ENCODE peak calls at places on chromosomes 12 and 14, in four cellular contexts. F is lung, T is cardiac muscle cell, C is left lung. U is an unnamed sample.

GRCh38 chr14:58572092-58572853 is 65.5 kb upstream of the DACT1 start:
- DNase-seq in F (no peak), C (no peak), T (peak), U (no peak)

GRCh38 chr12:81588609-81589008 is 170.5 kb downstream of the PPFIA2 start:
- DNase-seq in F (no peak), C (no peak), T (no peak), U (no peak)

GRCh38 chr12:121494093-121494787 is 86.6 kb downstream of the KDM2B start:
- DNase-seq in F (peak), C (peak), T (peak), U (no peak)

GRCh38 chr14:85817430-85817829 is 287.5 kb downstream of the FLRT2 start:
- DNase-seq in T (no peak), C (no peak), F (no peak), U (no peak)

GRCh38 chr14:33386140-33386539 is 447.5 kb downstream of the NPAS3 start:
- DNase-seq in F (no peak), T (no peak), C (no peak), U (no peak)

GRCh38 chr14:81449576-81449975 is 49.5 kb upstream of the STON2 start:
- DNase-seq in F (no peak), C (no peak), T (no peak), U (no peak)

GRCh38 chr12:45434094-45434493 is 218.2 kb downstream of the ANO6 start:
- DNase-seq in T (no peak), C (no peak), F (no peak), U (no peak)

GRCh38 chr12:82225871-82226270 is 132.3 kb downstream of the CCDC59 start:
- DNase-seq in C (no peak), T (no peak), F (no peak), U (no peak)

GRCh38 chr12:131921866-131922769 is 7.0 kb upstream of the PUS1 start:
- DNase-seq in T (no peak), C (peak), F (no peak), U (no peak)

GRCh38 chr12:102833687-102834435 is 83.2 kb downstream of the PAH start:
- DNase-seq in T (peak), C (no peak), F (no peak), U (no peak)

GRCh38 chr14:22819191-22819988 is 4.2 kb upstream of the SLC7A7 start:
- DNase-seq in T (no peak), C (no peak), F (no peak), U (no peak)

GRCh38 chr12:16325426-16325825 is 22.0 kb upstream of the MGST1 start:
- DNase-seq in F (no peak), C (no peak), T (no peak), U (no peak)

GRCh38 chr12:128823216-128823915 is 392 bp downstream of the SLC15A4 start:
- DNase-seq in T (peak), F (peak), C (peak), U (no peak)

GRCh38 chr14:72812292-72812851 is 81.5 kb downstream of the DPF3 start:
- DNase-seq in F (peak), T (peak), C (no peak), U (no peak)

GRCh38 chr12:59668678-59669077 is 72.8 kb downstream of the SLC16A7 start:
- DNase-seq in T (no peak), F (no peak), C (no peak), U (no peak)

GRCh38 chr12:3236345-3237153 is 159.4 kb downstream of the TSPAN9 start:
- DNase-seq in T (peak), F (no peak), C (peak), U (no peak)

GRCh38 chr12:27333311-27334009 is 824 bp downstream of the BMAL2 start:
- DNase-seq in C (peak), F (no peak), T (peak), U (no peak)

GRCh38 chr14:36514278-36515104 is 5.5 kb downstream of the NKX2-1 start:
- DNase-seq in F (peak), C (peak), T (no peak), U (no peak)

GRCh38 chr12:44618960-44619359 is 257.2 kb downstream of the NELL2 start:
- DNase-seq in F (no peak), T (no peak), C (no peak), U (no peak)

GRCh38 chr12:46916796-46917419 is 91.1 kb upstream of the SLC38A4 start:
- DNase-seq in F (no peak), C (no peak), T (no peak), U (no peak)

GRCh38 chr12:131852551-131853299 is 24.5 kb downstream of the MMP17 start:
- DNase-seq in F (no peak), T (no peak), C (peak), U (no peak)

GRCh38 chr12:123502163-123502562 is 31.4 kb downstream of the RILPL1 start:
- DNase-seq in F (no peak), T (no peak), C (no peak), U (no peak)

GRCh38 chr12:68222336-68222735 is 3.3 kb downstream of the IL26 start:
- DNase-seq in C (no peak), F (no peak), T (no peak), U (no peak)

GRCh38 chr12:4269279-4269991 is 4.1 kb upstream of the CCND2 start:
- DNase-seq in F (peak), T (peak), C (peak), U (no peak)

GRCh38 chr14:61581955-61582615 is 113.2 kb upstream of the HIF1A start:
- DNase-seq in T (no peak), C (no peak), F (no peak), U (peak)

GRCh38 chr14:78805586-78805985 is 635.4 kb downstream of the NRXN3 start:
- DNase-seq in C (no peak), T (no peak), F (no peak), U (no peak)

GRCh38 chr12:26286186-26286585 is 90.8 kb downstream of the SSPN start:
- DNase-seq in F (no peak), T (no peak), C (no peak), U (no peak)

GRCh38 chr14:26190644-26191043 is 407.2 kb downstream of the NOVA1 start:
- DNase-seq in C (no peak), F (no peak), T (no peak), U (no peak)

GRCh38 chr12:110585231-110585799 is 2.2 kb upstream of the PPTC7 start:
- DNase-seq in F (peak), T (peak), C (no peak), U (no peak)

GRCh38 chr14:32350020-32350419 is 20.9 kb downstream of the AKAP6 start:
- DNase-seq in T (no peak), C (no peak), F (no peak), U (no peak)

GRCh38 chr12:12684375-12685106 is 11.4 kb downstream of the GPR19 start:
- DNase-seq in C (no peak), F (no peak), T (peak), U (no peak)

GRCh38 chr12:132140501-132140900 is 3.6 kb downstream of the DDX51 start:
- DNase-seq in F (no peak), T (no peak), C (peak), U (no peak)

GRCh38 chr12:111445311-111446043 is 39.8 kb downstream of the SH2B3 start:
- DNase-seq in F (no peak), T (no peak), C (no peak), U (peak)

GRCh38 chr14:35355981-35356839 is 48.3 kb downstream of the NFKBIA start:
- DNase-seq in F (peak), T (no peak), C (no peak), U (no peak)

GRCh38 chr12:753401-754237 is 1.2 kb downstream of the WNK1 start:
- DNase-seq in C (peak), T (peak), F (peak), U (peak)

GRCh38 chr14:77406718-77407117 is 16.6 kb downstream of the NOXRED1 start:
- DNase-seq in T (no peak), F (no peak), C (no peak), U (no peak)
- H3K4me3 ChIP-seq in T (no peak), F (no peak), C (no peak), U (no peak)

DNA sequence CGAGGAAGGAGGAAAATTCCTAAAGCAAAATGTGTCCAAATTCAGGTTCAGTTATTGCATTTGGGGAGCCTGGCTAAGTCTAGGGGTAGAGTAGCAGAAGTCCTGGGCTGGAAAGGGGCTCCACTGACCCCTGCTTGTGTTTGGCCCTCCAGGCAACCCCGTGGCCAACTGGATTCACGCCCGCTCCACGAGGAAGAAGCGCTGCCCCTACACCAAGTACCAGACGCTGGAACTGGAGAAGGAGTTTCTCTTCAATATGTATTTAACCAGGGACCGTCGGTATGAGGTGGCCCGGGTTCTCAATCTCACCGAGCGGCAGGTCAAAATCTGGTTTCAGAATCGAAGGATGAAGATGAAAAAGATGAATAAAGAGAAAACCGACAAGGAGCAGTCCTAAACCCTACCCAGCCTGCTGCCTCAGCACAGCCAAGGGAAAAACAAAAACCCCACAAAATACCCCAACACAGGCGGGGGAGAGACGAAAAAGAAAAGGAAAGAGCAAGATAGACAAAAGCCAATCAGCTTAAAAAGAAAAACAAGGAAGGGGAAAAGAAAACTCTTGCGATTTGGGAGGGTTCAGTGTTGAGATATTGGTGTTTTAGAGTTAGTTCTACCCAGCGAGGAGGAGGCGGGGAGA is 2.4 kb downstream of the HOXC9 start:
- DNase-seq in T (no peak), C (no peak), F (no peak), U (no peak)
- H3K4me3 ChIP-seq in T (no peak), C (no peak), F (no peak), U (no peak)

DNA sequence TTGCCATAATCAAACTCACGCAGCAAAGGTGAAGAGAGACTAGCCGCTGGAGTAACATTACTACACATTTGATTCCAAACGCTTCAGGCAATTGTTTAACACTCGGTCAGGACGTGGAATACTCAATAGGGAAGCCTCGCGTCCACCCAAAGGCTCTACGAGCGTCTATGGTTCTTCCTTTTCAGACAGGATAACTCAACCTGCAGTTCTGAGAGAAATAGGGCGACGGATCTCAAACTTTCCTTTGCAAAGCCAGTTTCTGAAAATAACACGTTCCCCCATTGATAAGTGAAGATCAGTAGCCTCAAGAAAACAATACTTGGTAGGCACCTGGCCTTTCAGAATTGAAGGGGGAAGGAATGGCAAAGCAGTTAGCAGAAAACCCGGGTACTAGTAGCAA is 70.1 kb upstream of the USP15 start:
- DNase-seq in F (no peak), C (no peak), T (peak), U (no peak)
- H3K4me3 ChIP-seq in F (no peak), C (no peak), T (no peak), U (peak)

DNA sequence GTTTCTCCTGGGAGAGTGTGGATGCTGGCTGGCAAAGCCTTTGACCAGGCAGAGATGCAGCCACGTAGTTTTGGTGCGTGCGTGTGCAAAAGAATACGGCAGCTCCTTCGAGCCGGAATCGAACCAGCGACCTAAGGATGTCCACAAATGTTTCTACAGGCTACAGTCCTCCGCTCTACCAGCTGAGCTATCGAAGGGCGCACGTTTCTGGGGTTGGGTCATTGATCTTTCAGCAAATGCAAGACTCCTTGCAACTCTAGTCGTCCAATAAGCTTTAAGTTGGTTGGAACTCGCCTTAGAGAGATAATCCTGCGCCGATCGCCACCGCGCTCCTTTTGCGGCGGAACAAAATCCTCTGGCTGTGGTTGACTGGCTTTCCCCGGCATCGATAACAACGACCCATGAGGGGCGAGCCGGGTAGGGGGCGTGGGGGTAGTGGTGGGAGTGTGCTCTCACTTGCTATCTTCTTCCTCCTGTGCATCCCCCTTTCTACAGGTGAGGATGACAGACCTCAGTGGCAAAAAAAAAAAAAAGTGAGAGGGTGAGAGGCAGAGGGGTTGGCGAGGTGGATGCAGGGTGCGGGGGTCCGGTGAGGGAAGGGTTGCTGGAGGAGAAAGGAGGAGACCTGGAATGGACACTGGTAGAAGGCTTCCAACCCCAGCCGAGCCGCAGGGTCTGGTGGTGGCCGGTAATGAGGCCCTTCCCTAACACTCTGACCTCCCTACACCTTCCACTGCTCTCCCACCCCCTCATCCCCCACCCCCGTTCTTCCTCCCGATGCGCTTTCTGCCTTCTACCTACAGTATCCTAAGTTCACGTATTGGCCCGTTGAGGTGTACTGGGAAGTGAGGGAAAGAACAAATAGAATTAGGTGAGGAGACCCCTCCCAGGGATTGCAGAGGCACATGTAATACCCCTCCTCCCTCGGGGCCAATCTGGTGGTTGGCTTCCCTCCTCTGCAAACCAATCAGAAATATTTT is 11.8 kb upstream of the OR6S1 start:
- DNase-seq in T (peak), F (no peak), C (peak), U (no peak)
- H3K4me3 ChIP-seq in T (peak), F (no peak), C (no peak), U (no peak)

DNA sequence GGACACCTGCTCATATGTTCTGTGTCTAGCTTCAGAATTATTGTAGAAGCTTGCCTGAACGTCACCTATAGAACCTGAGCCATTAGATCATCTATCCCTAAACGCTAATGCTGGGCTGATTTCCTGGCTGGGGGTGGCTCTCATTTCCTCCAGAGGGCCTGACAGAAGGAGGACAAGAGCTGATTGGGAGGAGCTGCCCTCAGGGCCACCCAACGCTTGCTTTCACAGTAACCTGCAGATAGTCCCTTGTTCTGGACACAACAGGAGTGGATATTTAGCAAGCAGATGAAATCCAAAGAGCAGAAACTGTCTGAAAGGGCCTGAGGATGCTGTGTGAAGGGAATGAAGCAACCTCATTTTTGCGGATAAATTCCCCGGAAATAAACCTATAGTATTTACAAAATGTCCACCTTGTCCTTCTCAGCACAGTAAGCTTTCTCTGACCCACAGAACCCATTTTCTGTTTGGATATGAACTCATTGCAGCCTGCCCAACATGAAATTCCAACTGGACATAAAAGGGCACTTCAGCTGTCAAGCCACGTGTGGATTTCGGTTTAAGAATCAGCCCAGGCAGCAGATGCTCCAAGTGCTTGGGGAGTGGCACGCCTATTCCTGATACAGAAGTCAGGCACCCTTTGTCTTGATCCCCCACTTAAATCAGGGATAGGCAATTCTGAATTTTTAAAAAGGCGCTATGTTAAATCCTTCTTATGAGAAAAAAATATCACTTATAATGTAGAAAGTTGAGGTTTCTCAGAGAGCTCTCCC is 32.8 kb upstream of the TUBA1C start:
- DNase-seq in C (no peak), T (peak), F (no peak), U (no peak)
- H3K4me3 ChIP-seq in C (no peak), T (no peak), F (no peak), U (no peak)

DNA sequence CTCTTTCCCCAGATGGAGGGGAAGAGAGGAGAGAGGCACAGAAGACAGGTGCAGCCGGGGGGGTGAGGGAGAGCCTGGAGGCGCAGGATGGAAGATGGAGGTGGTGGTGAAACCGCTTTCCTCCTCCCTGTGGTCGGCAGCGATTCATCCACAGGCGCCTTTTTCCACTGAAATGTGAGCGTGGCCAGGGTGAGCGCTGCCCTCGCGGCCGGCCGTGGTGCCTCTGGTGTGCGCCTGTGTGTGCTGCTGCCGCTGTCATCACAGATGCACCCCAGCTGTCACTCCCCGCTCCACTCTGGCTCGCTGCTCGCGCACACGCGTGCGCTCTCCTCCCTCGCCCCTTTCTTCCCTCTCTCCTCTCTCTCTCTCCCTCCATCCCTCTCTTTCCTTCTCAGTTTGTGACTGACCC is at the start of gene LRTM2:
- DNase-seq in T (no peak), C (no peak), F (no peak), U (no peak)
- H3K4me3 ChIP-seq in T (no peak), C (no peak), F (no peak), U (no peak)

GRCh38 chr14:100158566-100159106 is 809 bp downstream of the DEGS2 start:
- DNase-seq in C (peak), F (no peak), T (no peak), U (no peak)
- H3K4me3 ChIP-seq in C (peak), F (no peak), T (no peak), U (peak)

DNA sequence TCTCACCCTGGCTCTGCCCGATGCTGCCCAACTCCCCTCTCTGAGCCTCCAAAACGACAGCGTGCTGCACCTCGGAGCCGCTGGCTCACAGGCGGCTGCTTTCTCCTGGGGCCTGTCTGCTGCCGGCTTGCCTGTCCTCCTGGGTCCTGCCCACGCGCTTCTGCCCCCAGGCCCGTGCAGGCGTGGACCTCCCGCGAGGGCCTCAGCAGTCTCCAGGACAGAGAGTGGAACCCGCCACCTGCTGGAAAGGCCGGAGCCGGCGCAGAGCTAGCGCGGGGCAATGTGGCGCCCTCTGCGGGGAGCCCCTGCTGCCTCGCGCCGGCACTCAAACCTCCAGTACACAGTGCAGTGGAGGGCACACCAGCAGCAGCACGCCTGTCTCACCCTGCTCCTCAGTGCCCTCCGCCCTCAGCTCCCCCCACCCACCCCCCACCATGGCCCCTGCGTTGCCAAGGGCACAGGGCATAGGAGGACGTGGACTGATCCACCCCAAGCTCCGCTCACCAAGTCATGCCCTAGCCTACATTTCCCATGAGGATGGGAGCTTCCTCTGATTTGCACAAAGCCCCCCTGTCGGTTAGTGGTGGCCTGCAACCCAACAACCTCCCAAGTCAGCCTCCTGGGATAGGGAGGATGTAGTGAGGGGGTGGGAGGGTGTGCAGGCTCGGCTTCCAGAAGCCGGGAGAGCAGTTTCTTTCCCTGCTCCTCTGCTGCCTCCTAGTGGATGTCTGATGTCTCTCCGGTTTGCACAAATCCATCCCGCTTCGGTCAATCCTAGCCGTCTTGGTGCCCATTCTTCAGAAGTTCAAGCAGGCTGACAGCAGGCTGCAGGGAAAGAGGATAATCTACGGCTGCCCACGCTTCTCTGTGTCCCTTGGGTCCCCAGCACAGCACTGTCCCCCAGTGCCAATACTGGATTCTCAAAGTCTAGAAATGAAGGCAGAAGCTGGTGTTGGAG is 25.2 kb downstream of the KRT8 start:
- DNase-seq in F (peak), C (peak), T (peak), U (no peak)
- H3K4me3 ChIP-seq in F (no peak), C (peak), T (no peak), U (peak)

GRCh38 chr14:51368721-51369163 is 128.7 kb downstream of the TMX1 start:
- DNase-seq in F (no peak), T (no peak), C (no peak), U (no peak)
- H3K4me3 ChIP-seq in F (no peak), T (no peak), C (no peak), U (no peak)

GRCh38 chr12:100127766-100128508 is 14.7 kb downstream of the BLTP3B start:
- DNase-seq in F (no peak), T (no peak), C (no peak), U (no peak)
- H3K4me3 ChIP-seq in F (no peak), T (no peak), C (no peak), U (no peak)